ENCODE peak calls at places on chromosomes 6 and 20, in four cellular contexts. N, B, U and X are unnamed samples. For H3K4me1, the result is how much of the 10 kb centered on the place peaks cover.

GRCh38 chr6:139161169-139161568 is 26.3 kb downstream of the HECA start:
- DNase-seq in N (no peak), B (no peak), U (no peak), X (no peak)

GRCh38 chr6:43076093-43076927 is at the start of gene PTK7:
- DNase-seq in N (peak), B (peak), U (peak), X (peak)

GRCh38 chr6:26129656-26130055 is 42.4 kb downstream of the HFE start:
- DNase-seq in N (no peak), B (no peak), U (no peak), X (no peak)

GRCh38 chr6:22313796-22314195 is 17.0 kb upstream of the PRL start:
- DNase-seq in N (no peak), B (peak), U (no peak), X (no peak)

GRCh38 chr20:22312744-22313346 is 271.5 kb downstream of the FOXA2 start:
- DNase-seq in N (peak), B (peak), U (no peak), X (peak)

GRCh38 chr6:121688974-121689373 is 253.5 kb downstream of the GJA1 start:
- DNase-seq in N (no peak), B (no peak), U (no peak), X (no peak)

GRCh38 chr20:3749689-3750639 is 17.5 kb downstream of the HSPA12B start:
- DNase-seq in N (peak), B (no peak), U (no peak), X (peak)

GRCh38 chr6:160692369-160692959 is 9.6 kb upstream of the PLG start:
- DNase-seq in N (no peak), B (no peak), U (no peak), X (no peak)

GRCh38 chr6:56799966-56800365 is 154.9 kb upstream of the BEND6 start:
- DNase-seq in N (no peak), B (no peak), U (no peak), X (no peak)

GRCh38 chr20:61588356-61589054 is 336.4 kb downstream of the CDH4 start:
- DNase-seq in N (no peak), B (peak), U (no peak), X (no peak)

GRCh38 chr20:61587036-61587435 is 335.0 kb downstream of the CDH4 start:
- DNase-seq in N (no peak), B (no peak), U (no peak), X (no peak)

GRCh38 chr20:61589055-61589385 is 337.0 kb downstream of the CDH4 start:
- DNase-seq in N (no peak), B (peak), U (no peak), X (no peak)

GRCh38 chr20:61585764-61586163 is 333.7 kb downstream of the CDH4 start:
- DNase-seq in N (no peak), B (no peak), U (no peak), X (no peak)

GRCh38 chr20:61587910-61588309 is 335.8 kb downstream of the CDH4 start:
- DNase-seq in N (no peak), B (no peak), U (no peak), X (no peak)
- H3K4me3 ChIP-seq in N (no peak), B (no peak), U (no peak), X (no peak)

GRCh38 chr20:10492065-10492464 is 57.0 kb downstream of the SLX4IP start:
- DNase-seq in N (no peak), B (peak), U (no peak), X (no peak)
- TF ChIP-seq CTCF in N (no peak), B (no peak), U (no peak), X (no peak)

DNA sequence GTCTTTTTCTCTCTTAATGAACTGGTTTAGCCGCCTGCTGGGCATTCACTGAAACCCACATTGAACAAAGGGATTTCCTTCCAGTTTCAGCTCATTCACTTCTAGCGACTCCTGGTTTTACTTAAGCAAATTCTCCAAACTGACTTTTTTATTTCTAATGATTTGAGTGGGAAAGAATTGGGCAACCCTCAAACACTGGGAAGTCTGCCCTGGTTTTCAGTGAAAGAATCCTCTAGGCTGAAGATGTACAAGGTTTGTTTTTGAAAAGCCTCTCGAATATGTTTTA is 45.5 kb downstream of the PLAGL1 start:
- DNase-seq in N (peak), B (peak), U (no peak), X (no peak)
- H3K4me1 ChIP-seq in N (under half), B (under half), U (under half), X (under half)

DNA sequence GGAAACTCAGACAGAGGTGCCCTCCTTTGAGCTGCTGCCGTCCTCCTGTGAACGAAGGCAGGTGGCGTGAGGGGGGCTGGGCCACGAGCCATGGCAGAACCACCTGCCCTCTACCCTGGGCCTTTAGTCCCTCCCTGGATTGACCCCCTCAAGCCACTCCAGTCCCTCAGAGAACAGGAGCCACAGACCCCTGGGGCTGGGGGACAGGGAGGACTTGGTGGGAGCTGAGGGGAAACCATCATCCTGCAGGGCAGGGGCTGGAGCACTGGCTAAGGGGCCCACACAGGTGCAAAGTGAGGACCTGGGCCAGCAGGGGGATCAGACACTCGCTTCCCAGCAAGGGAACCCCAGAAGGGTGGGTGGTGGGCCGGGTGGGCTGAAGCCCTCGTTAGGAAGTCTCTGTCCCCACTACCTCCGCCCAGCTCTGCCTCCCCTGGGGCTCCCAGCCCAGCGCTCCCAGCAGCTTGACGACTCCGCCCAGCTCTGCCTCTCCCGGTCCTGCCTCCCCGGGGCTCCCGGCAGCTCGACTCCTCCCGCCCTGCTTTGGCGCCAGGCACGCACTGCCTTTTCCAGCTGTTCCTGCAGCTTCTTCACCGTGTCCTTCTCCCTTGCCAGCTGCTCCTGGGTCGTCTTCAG is 44.4 kb downstream of the DSTN start:
- DNase-seq in N (peak), B (peak), U (peak), X (peak)
- H3K4me3 ChIP-seq in N (no peak), B (no peak), U (no peak), X (peak)

GRCh38 chr6:3466488-3467219 is 9.8 kb upstream of the SLC22A23 start:
- DNase-seq in N (no peak), B (no peak), U (no peak), X (no peak)

GRCh38 chr6:3471711-3472110 is 14.9 kb upstream of the SLC22A23 start:
- DNase-seq in N (peak), B (peak), U (no peak), X (no peak)

GRCh38 chr6:3471286-3471685 is 14.4 kb upstream of the SLC22A23 start:
- DNase-seq in N (no peak), B (no peak), U (no peak), X (no peak)

GRCh38 chr6:3468585-3468984 is 11.7 kb upstream of the SLC22A23 start:
- DNase-seq in N (no peak), B (no peak), U (no peak), X (no peak)

DNA sequence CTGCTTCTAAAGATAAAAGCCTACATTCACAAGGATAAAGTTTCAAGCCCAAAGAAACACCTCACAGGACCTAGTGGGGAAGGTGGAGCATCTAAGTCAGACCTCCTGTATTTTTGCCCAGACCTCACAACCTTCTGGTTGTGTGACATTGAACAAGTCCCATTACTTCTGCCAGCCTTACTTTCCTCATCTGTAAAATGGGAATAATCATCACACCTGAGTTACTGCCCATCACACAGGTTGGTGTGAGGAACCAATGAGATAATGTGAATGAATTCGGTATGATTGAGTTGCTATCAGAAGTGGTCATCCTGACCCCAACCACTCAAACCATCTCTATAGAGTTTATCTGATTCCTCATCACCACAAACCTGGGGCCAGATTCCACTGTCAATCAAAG is 11.1 kb upstream of the SLC22A23 start:
- DNase-seq in N (no peak), B (no peak), U (no peak), X (no peak)
- TF ChIP-seq CTCF in N (no peak), B (no peak), U (no peak), X (no peak)